ENCODE peak calls at places on chromosomes 4 and X, in four cellular contexts. One of them, this sample, is unnamed.

GRCh38 chr4:184932343-184932742 is 85.9 kb upstream of the HELT start:
- DNase-seq in NCI-H1694 treated with DMSO at 0.1 percent for 48 hours: peak; percentile 6
- DNase-seq in stimulated activated CD8-positive, alpha-beta memory T cell treated with anti-CD3 and anti-CD28 coated beads, Interleukin-2, amount 100 ng/mL, for 48 hours: no peak
- DNase-seq in NCI-H2029 treated with DMSO at 0.1 percent for 48 hours: no peak
- DNase-seq in this sample: no peak

GRCh38 chrX:134599173-134599914 is 58.9 kb downstream of the PLAC1 start:
- DNase-seq in NCI-H2029 treated with DMSO at 0.1 percent for 48 hours: no peak
- DNase-seq in stimulated activated CD8-positive, alpha-beta memory T cell treated with anti-CD3 and anti-CD28 coated beads, Interleukin-2, amount 100 ng/mL, for 48 hours: peak; percentile 2
- DNase-seq in NCI-H1694 treated with DMSO at 0.1 percent for 48 hours: no peak
- DNase-seq in this sample: no peak

GRCh38 chr4:140993969-140994459 is 139.3 kb downstream of the RNF150 start:
- DNase-seq in NCI-H2029 treated with DMSO at 0.1 percent for 48 hours: no peak
- DNase-seq in stimulated activated CD8-positive, alpha-beta memory T cell treated with anti-CD3 and anti-CD28 coated beads, Interleukin-2, amount 100 ng/mL, for 48 hours: no peak
- DNase-seq in NCI-H1694 treated with DMSO at 0.1 percent for 48 hours: no peak
- DNase-seq in this sample: no peak

GRCh38 chr4:152094851-152095700 is 334.3 kb upstream of the GATB start:
- DNase-seq in stimulated activated CD8-positive, alpha-beta memory T cell treated with anti-CD3 and anti-CD28 coated beads, Interleukin-2, amount 100 ng/mL, for 48 hours: no peak
- DNase-seq in NCI-H2029 treated with DMSO at 0.1 percent for 48 hours: peak; percentile 69
- DNase-seq in NCI-H1694 treated with DMSO at 0.1 percent for 48 hours: no peak
- DNase-seq in this sample: no peak

GRCh38 chr4:115456228-115456627 is 342.8 kb upstream of the NDST4 start:
- DNase-seq in NCI-H1694 treated with DMSO at 0.1 percent for 48 hours: no peak
- DNase-seq in NCI-H2029 treated with DMSO at 0.1 percent for 48 hours: no peak
- DNase-seq in stimulated activated CD8-positive, alpha-beta memory T cell treated with anti-CD3 and anti-CD28 coated beads, Interleukin-2, amount 100 ng/mL, for 48 hours: no peak
- DNase-seq in this sample: no peak

GRCh38 chr4:48968814-48969213 is 17.3 kb upstream of the CWH43 start:
- DNase-seq in NCI-H2029 treated with DMSO at 0.1 percent for 48 hours: no peak
- DNase-seq in NCI-H1694 treated with DMSO at 0.1 percent for 48 hours: no peak
- DNase-seq in stimulated activated CD8-positive, alpha-beta memory T cell treated with anti-CD3 and anti-CD28 coated beads, Interleukin-2, amount 100 ng/mL, for 48 hours: no peak
- DNase-seq in this sample: no peak

GRCh38 chrX:27381419-27381818 is 81.7 kb downstream of the PPP4R3C start:
- DNase-seq in NCI-H1694 treated with DMSO at 0.1 percent for 48 hours: no peak
- DNase-seq in NCI-H2029 treated with DMSO at 0.1 percent for 48 hours: no peak
- DNase-seq in stimulated activated CD8-positive, alpha-beta memory T cell treated with anti-CD3 and anti-CD28 coated beads, Interleukin-2, amount 100 ng/mL, for 48 hours: no peak
- DNase-seq in this sample: no peak

GRCh38 chrX:30156880-30157560 is 58.3 kb upstream of the MAGEB2 start:
- DNase-seq in stimulated activated CD8-positive, alpha-beta memory T cell treated with anti-CD3 and anti-CD28 coated beads, Interleukin-2, amount 100 ng/mL, for 48 hours: no peak
- DNase-seq in NCI-H1694 treated with DMSO at 0.1 percent for 48 hours: no peak
- DNase-seq in NCI-H2029 treated with DMSO at 0.1 percent for 48 hours: no peak
- DNase-seq in this sample: no peak

GRCh38 chrX:108443065-108443464 is 3.4 kb downstream of the COL4A5 start:
- DNase-seq in NCI-H2029 treated with DMSO at 0.1 percent for 48 hours: no peak
- DNase-seq in NCI-H1694 treated with DMSO at 0.1 percent for 48 hours: no peak
- DNase-seq in stimulated activated CD8-positive, alpha-beta memory T cell treated with anti-CD3 and anti-CD28 coated beads, Interleukin-2, amount 100 ng/mL, for 48 hours: no peak
- DNase-seq in this sample: no peak

GRCh38 chr4:77014256-77014655 is 61.5 kb downstream of the CCNI start:
- DNase-seq in stimulated activated CD8-positive, alpha-beta memory T cell treated with anti-CD3 and anti-CD28 coated beads, Interleukin-2, amount 100 ng/mL, for 48 hours: no peak
- DNase-seq in NCI-H1694 treated with DMSO at 0.1 percent for 48 hours: no peak
- DNase-seq in NCI-H2029 treated with DMSO at 0.1 percent for 48 hours: no peak
- DNase-seq in this sample: no peak

GRCh38 chrX:38044682-38045081 is 38.3 kb downstream of the SYTL5 start:
- DNase-seq in NCI-H2029 treated with DMSO at 0.1 percent for 48 hours: no peak
- DNase-seq in NCI-H1694 treated with DMSO at 0.1 percent for 48 hours: no peak
- DNase-seq in stimulated activated CD8-positive, alpha-beta memory T cell treated with anti-CD3 and anti-CD28 coated beads, Interleukin-2, amount 100 ng/mL, for 48 hours: no peak
- DNase-seq in this sample: no peak

GRCh38 chr4:118557298-118557851 is 127.8 kb upstream of the METTL14 start:
- DNase-seq in NCI-H2029 treated with DMSO at 0.1 percent for 48 hours: peak; percentile 60
- DNase-seq in stimulated activated CD8-positive, alpha-beta memory T cell treated with anti-CD3 and anti-CD28 coated beads, Interleukin-2, amount 100 ng/mL, for 48 hours: no peak
- DNase-seq in NCI-H1694 treated with DMSO at 0.1 percent for 48 hours: no peak
- DNase-seq in this sample: no peak

GRCh38 chrX:121254336-121254735 is 206.9 kb downstream of the GLUD2 start:
- DNase-seq in NCI-H2029 treated with DMSO at 0.1 percent for 48 hours: no peak
- DNase-seq in NCI-H1694 treated with DMSO at 0.1 percent for 48 hours: peak; percentile 32
- DNase-seq in stimulated activated CD8-positive, alpha-beta memory T cell treated with anti-CD3 and anti-CD28 coated beads, Interleukin-2, amount 100 ng/mL, for 48 hours: no peak
- DNase-seq in this sample: peak; percentile 34

GRCh38 chr4:1763550-1764080 is 29.5 kb upstream of the FGFR3 start:
- DNase-seq in NCI-H2029 treated with DMSO at 0.1 percent for 48 hours: no peak
- DNase-seq in stimulated activated CD8-positive, alpha-beta memory T cell treated with anti-CD3 and anti-CD28 coated beads, Interleukin-2, amount 100 ng/mL, for 48 hours: no peak
- DNase-seq in NCI-H1694 treated with DMSO at 0.1 percent for 48 hours: no peak
- DNase-seq in this sample: no peak

GRCh38 chrX:103817502-103817901 is 14.6 kb downstream of the RAB9B start:
- DNase-seq in NCI-H1694 treated with DMSO at 0.1 percent for 48 hours: peak; percentile 53
- DNase-seq in stimulated activated CD8-positive, alpha-beta memory T cell treated with anti-CD3 and anti-CD28 coated beads, Interleukin-2, amount 100 ng/mL, for 48 hours: no peak
- DNase-seq in NCI-H2029 treated with DMSO at 0.1 percent for 48 hours: peak; percentile 19
- DNase-seq in this sample: peak; percentile 24

GRCh38 chr4:118767109-118767508 is 68.8 kb downstream of the SEC24D start:
- DNase-seq in stimulated activated CD8-positive, alpha-beta memory T cell treated with anti-CD3 and anti-CD28 coated beads, Interleukin-2, amount 100 ng/mL, for 48 hours: no peak
- DNase-seq in NCI-H1694 treated with DMSO at 0.1 percent for 48 hours: no peak
- DNase-seq in NCI-H2029 treated with DMSO at 0.1 percent for 48 hours: no peak
- DNase-seq in this sample: no peak

GRCh38 chr4:103892616-103893015 is 172.8 kb upstream of the TACR3 start:
- DNase-seq in NCI-H2029 treated with DMSO at 0.1 percent for 48 hours: no peak
- DNase-seq in stimulated activated CD8-positive, alpha-beta memory T cell treated with anti-CD3 and anti-CD28 coated beads, Interleukin-2, amount 100 ng/mL, for 48 hours: no peak
- DNase-seq in NCI-H1694 treated with DMSO at 0.1 percent for 48 hours: peak; percentile 35
- DNase-seq in this sample: no peak

GRCh38 chr4:77095101-77095826 is 19.5 kb upstream of the CCNI start:
- DNase-seq in NCI-H2029 treated with DMSO at 0.1 percent for 48 hours: peak; percentile 40
- DNase-seq in stimulated activated CD8-positive, alpha-beta memory T cell treated with anti-CD3 and anti-CD28 coated beads, Interleukin-2, amount 100 ng/mL, for 48 hours: peak; percentile 59
- DNase-seq in NCI-H1694 treated with DMSO at 0.1 percent for 48 hours: peak; percentile 31
- DNase-seq in this sample: peak; percentile 9

GRCh38 chr4:32499176-32499575 is 1779.0 kb downstream of the PCDH7 start:
- DNase-seq in NCI-H2029 treated with DMSO at 0.1 percent for 48 hours: no peak
- DNase-seq in NCI-H1694 treated with DMSO at 0.1 percent for 48 hours: no peak
- DNase-seq in stimulated activated CD8-positive, alpha-beta memory T cell treated with anti-CD3 and anti-CD28 coated beads, Interleukin-2, amount 100 ng/mL, for 48 hours: no peak
- DNase-seq in this sample: no peak

GRCh38 chr4:137384476-137384875 is 147.8 kb downstream of the PCDH18 start:
- DNase-seq in NCI-H2029 treated with DMSO at 0.1 percent for 48 hours: no peak
- DNase-seq in stimulated activated CD8-positive, alpha-beta memory T cell treated with anti-CD3 and anti-CD28 coated beads, Interleukin-2, amount 100 ng/mL, for 48 hours: no peak
- DNase-seq in NCI-H1694 treated with DMSO at 0.1 percent for 48 hours: no peak
- DNase-seq in this sample: no peak

GRCh38 chr4:52369649-52370048 is 289.5 kb downstream of the USP46 start:
- DNase-seq in NCI-H2029 treated with DMSO at 0.1 percent for 48 hours: no peak
- DNase-seq in stimulated activated CD8-positive, alpha-beta memory T cell treated with anti-CD3 and anti-CD28 coated beads, Interleukin-2, amount 100 ng/mL, for 48 hours: no peak
- DNase-seq in NCI-H1694 treated with DMSO at 0.1 percent for 48 hours: no peak
- DNase-seq in this sample: no peak

GRCh38 chr4:15657366-15657765 is 2.2 kb upstream of the FBXL5 start:
- DNase-seq in NCI-H1694 treated with DMSO at 0.1 percent for 48 hours: no peak
- DNase-seq in NCI-H2029 treated with DMSO at 0.1 percent for 48 hours: no peak
- DNase-seq in stimulated activated CD8-positive, alpha-beta memory T cell treated with anti-CD3 and anti-CD28 coated beads, Interleukin-2, amount 100 ng/mL, for 48 hours: no peak
- DNase-seq in this sample: no peak

GRCh38 chrX:78838709-78839108 is 91.2 kb downstream of the LPAR4 start:
- DNase-seq in NCI-H1694 treated with DMSO at 0.1 percent for 48 hours: no peak
- DNase-seq in stimulated activated CD8-positive, alpha-beta memory T cell treated with anti-CD3 and anti-CD28 coated beads, Interleukin-2, amount 100 ng/mL, for 48 hours: no peak
- DNase-seq in NCI-H2029 treated with DMSO at 0.1 percent for 48 hours: no peak
- DNase-seq in this sample: no peak

GRCh38 chrX:2230457-2230856 is 270.3 kb downstream of the DHRSX start:
- DNase-seq in NCI-H1694 treated with DMSO at 0.1 percent for 48 hours: no peak
- DNase-seq in NCI-H2029 treated with DMSO at 0.1 percent for 48 hours: no peak
- DNase-seq in stimulated activated CD8-positive, alpha-beta memory T cell treated with anti-CD3 and anti-CD28 coated beads, Interleukin-2, amount 100 ng/mL, for 48 hours: no peak
- DNase-seq in this sample: no peak

GRCh38 chr4:122588453-122589238 is 32.2 kb downstream of the IL21 start:
- DNase-seq in NCI-H1694 treated with DMSO at 0.1 percent for 48 hours: no peak
- DNase-seq in NCI-H2029 treated with DMSO at 0.1 percent for 48 hours: no peak
- DNase-seq in stimulated activated CD8-positive, alpha-beta memory T cell treated with anti-CD3 and anti-CD28 coated beads, Interleukin-2, amount 100 ng/mL, for 48 hours: no peak
- DNase-seq in this sample: no peak

GRCh38 chr4:152983774-152984411 is 47.8 kb downstream of the FHDC1 start:
- DNase-seq in NCI-H2029 treated with DMSO at 0.1 percent for 48 hours: no peak
- DNase-seq in NCI-H1694 treated with DMSO at 0.1 percent for 48 hours: no peak
- DNase-seq in stimulated activated CD8-positive, alpha-beta memory T cell treated with anti-CD3 and anti-CD28 coated beads, Interleukin-2, amount 100 ng/mL, for 48 hours: no peak
- DNase-seq in this sample: no peak

GRCh38 chr4:184792334-184792733 is 33.4 kb downstream of the ACSL1 start:
- DNase-seq in NCI-H2029 treated with DMSO at 0.1 percent for 48 hours: no peak
- DNase-seq in stimulated activated CD8-positive, alpha-beta memory T cell treated with anti-CD3 and anti-CD28 coated beads, Interleukin-2, amount 100 ng/mL, for 48 hours: no peak
- DNase-seq in NCI-H1694 treated with DMSO at 0.1 percent for 48 hours: no peak
- DNase-seq in this sample: no peak

GRCh38 chr4:99998062-99998880 is 48.2 kb upstream of the H2AZ1 start:
- DNase-seq in NCI-H1694 treated with DMSO at 0.1 percent for 48 hours: peak; percentile 28
- DNase-seq in NCI-H2029 treated with DMSO at 0.1 percent for 48 hours: no peak
- DNase-seq in stimulated activated CD8-positive, alpha-beta memory T cell treated with anti-CD3 and anti-CD28 coated beads, Interleukin-2, amount 100 ng/mL, for 48 hours: no peak
- DNase-seq in this sample: no peak

GRCh38 chr4:8396762-8397406 is 43.6 kb downstream of the ACOX3 start:
- DNase-seq in stimulated activated CD8-positive, alpha-beta memory T cell treated with anti-CD3 and anti-CD28 coated beads, Interleukin-2, amount 100 ng/mL, for 48 hours: no peak
- DNase-seq in NCI-H2029 treated with DMSO at 0.1 percent for 48 hours: no peak
- DNase-seq in NCI-H1694 treated with DMSO at 0.1 percent for 48 hours: no peak
- DNase-seq in this sample: no peak

GRCh38 chrX:25007059-25008053 is 8.4 kb downstream of the ARX start:
- DNase-seq in NCI-H1694 treated with DMSO at 0.1 percent for 48 hours: no peak
- DNase-seq in stimulated activated CD8-positive, alpha-beta memory T cell treated with anti-CD3 and anti-CD28 coated beads, Interleukin-2, amount 100 ng/mL, for 48 hours: no peak
- DNase-seq in NCI-H2029 treated with DMSO at 0.1 percent for 48 hours: no peak
- DNase-seq in this sample: no peak

GRCh38 chrX:11053351-11053750 is 57.8 kb upstream of the HCCS start:
- DNase-seq in stimulated activated CD8-positive, alpha-beta memory T cell treated with anti-CD3 and anti-CD28 coated beads, Interleukin-2, amount 100 ng/mL, for 48 hours: no peak
- DNase-seq in NCI-H1694 treated with DMSO at 0.1 percent for 48 hours: no peak
- DNase-seq in NCI-H2029 treated with DMSO at 0.1 percent for 48 hours: no peak
- DNase-seq in this sample: no peak

GRCh38 chr4:170414961-170415360 is 325.2 kb upstream of the AADAT start:
- DNase-seq in stimulated activated CD8-positive, alpha-beta memory T cell treated with anti-CD3 and anti-CD28 coated beads, Interleukin-2, amount 100 ng/mL, for 48 hours: no peak
- DNase-seq in NCI-H2029 treated with DMSO at 0.1 percent for 48 hours: no peak
- DNase-seq in NCI-H1694 treated with DMSO at 0.1 percent for 48 hours: no peak
- DNase-seq in this sample: no peak

GRCh38 chr4:124265701-124266100 is 446.8 kb downstream of the ANKRD50 start:
- DNase-seq in stimulated activated CD8-positive, alpha-beta memory T cell treated with anti-CD3 and anti-CD28 coated beads, Interleukin-2, amount 100 ng/mL, for 48 hours: no peak
- DNase-seq in NCI-H2029 treated with DMSO at 0.1 percent for 48 hours: no peak
- DNase-seq in NCI-H1694 treated with DMSO at 0.1 percent for 48 hours: no peak
- DNase-seq in this sample: no peak

GRCh38 chrX:105999294-105999693 is 39.2 kb downstream of the SERPINA7 start:
- DNase-seq in NCI-H1694 treated with DMSO at 0.1 percent for 48 hours: no peak
- DNase-seq in stimulated activated CD8-positive, alpha-beta memory T cell treated with anti-CD3 and anti-CD28 coated beads, Interleukin-2, amount 100 ng/mL, for 48 hours: no peak
- DNase-seq in NCI-H2029 treated with DMSO at 0.1 percent for 48 hours: no peak
- DNase-seq in this sample: no peak

GRCh38 chr4:19317377-19317776 is 934.3 kb upstream of the SLIT2 start:
- DNase-seq in stimulated activated CD8-positive, alpha-beta memory T cell treated with anti-CD3 and anti-CD28 coated beads, Interleukin-2, amount 100 ng/mL, for 48 hours: no peak
- DNase-seq in NCI-H1694 treated with DMSO at 0.1 percent for 48 hours: no peak
- DNase-seq in NCI-H2029 treated with DMSO at 0.1 percent for 48 hours: no peak
- DNase-seq in this sample: no peak

GRCh38 chrX:38181357-38181756 is 39.3 kb downstream of the SRPX start:
- DNase-seq in stimulated activated CD8-positive, alpha-beta memory T cell treated with anti-CD3 and anti-CD28 coated beads, Interleukin-2, amount 100 ng/mL, for 48 hours: no peak
- DNase-seq in NCI-H2029 treated with DMSO at 0.1 percent for 48 hours: no peak
- DNase-seq in NCI-H1694 treated with DMSO at 0.1 percent for 48 hours: no peak
- DNase-seq in this sample: no peak

GRCh38 chr4:81919810-81920209 is 448.1 kb upstream of the RASGEF1B start:
- DNase-seq in NCI-H1694 treated with DMSO at 0.1 percent for 48 hours: no peak
- DNase-seq in NCI-H2029 treated with DMSO at 0.1 percent for 48 hours: no peak
- DNase-seq in stimulated activated CD8-positive, alpha-beta memory T cell treated with anti-CD3 and anti-CD28 coated beads, Interleukin-2, amount 100 ng/mL, for 48 hours: no peak
- DNase-seq in this sample: no peak

GRCh38 chr4:128393111-128393704 is 105.6 kb upstream of the PGRMC2 start:
- DNase-seq in stimulated activated CD8-positive, alpha-beta memory T cell treated with anti-CD3 and anti-CD28 coated beads, Interleukin-2, amount 100 ng/mL, for 48 hours: no peak
- DNase-seq in NCI-H1694 treated with DMSO at 0.1 percent for 48 hours: no peak
- DNase-seq in NCI-H2029 treated with DMSO at 0.1 percent for 48 hours: no peak
- DNase-seq in this sample: no peak

This sample was measured in NCI-H524 treated with DMSO at 0.1 percent for 48 hours.